ENCODE peak calls at places on chromosome 14, in ten cellular contexts. J is brain microvascular endothelial cell, K is tibial nerve, Q is Peyer's patch, R is ovary, H is fibroblast of pulmonary artery, Z is fibroblast of lung, V is fibroblast of the aortic adventitia, I is heart left ventricle, M is WERI-Rb-1. D is an unnamed sample.

GRCh38 chr14:58565834-58566233 is 71.9 kb upstream of the DACT1 start:
- DNase-seq in J (no peak), K (no peak), Q (no peak), R (no peak), H (no peak), Z (no peak), V (no peak), I (no peak), M (no peak), D (no peak)

GRCh38 chr14:50775357-50775756 is 55.6 kb downstream of the NIN start:
- DNase-seq in J (no peak), K (no peak), Q (no peak), R (no peak), H (peak; percentile 79), Z (peak; percentile 92), V (peak; percentile 87), I (no peak), M (no peak), D (peak; percentile 73)

GRCh38 chr14:55128386-55129085 is 516 bp upstream of the LGALS3 start:
- DNase-seq in J (no peak), K (no peak), Q (no peak), R (no peak), H (no peak), Z (no peak), V (no peak), I (no peak), M (no peak), D (no peak)

GRCh38 chr14:38297681-38298080 is 41.8 kb upstream of the CLEC14A start:
- DNase-seq in J (peak; percentile 18), K (no peak), Q (no peak), R (no peak), H (peak; percentile 89), Z (peak; percentile 82), V (peak; percentile 71), I (no peak), M (no peak), D (no peak)

GRCh38 chr14:59354666-59355065 is 110.5 kb downstream of the GPR135 start:
- DNase-seq in J (no peak), K (no peak), Q (no peak), R (no peak), H (peak; percentile 35), Z (peak; percentile 75), V (peak; percentile 48), I (no peak), M (no peak), D (no peak)

GRCh38 chr14:63986789-63987533 is 134.2 kb downstream of the SYNE2 start:
- DNase-seq in J (peak; percentile 65), K (no peak), Q (no peak), R (no peak), H (peak; percentile 92), Z (peak; percentile 74), V (peak; percentile 82), I (no peak), M (no peak), D (peak; percentile 27)

GRCh38 chr14:84591827-84592540 is 938.0 kb upstream of the FLRT2 start:
- DNase-seq in J (no peak), K (no peak), Q (no peak), R (no peak), H (no peak), Z (no peak), V (no peak), I (no peak), M (no peak), D (no peak)

GRCh38 chr14:64676410-64677008 is 27.7 kb upstream of the PLEKHG3 start:
- DNase-seq in J (no peak), K (no peak), Q (no peak), R (no peak), H (no peak), Z (no peak), V (no peak), I (no peak), M (no peak), D (no peak)

GRCh38 chr14:23575086-23575485 is 3.5 kb downstream of the JPH4 start:
- DNase-seq in J (no peak), K (no peak), Q (no peak), R (no peak), H (no peak), Z (no peak), V (no peak), I (no peak), M (no peak), D (no peak)

GRCh38 chr14:23577710-23578392 is 739 bp downstream of the JPH4 start:
- DNase-seq in J (no peak), K (no peak), Q (no peak), R (no peak), H (no peak), Z (no peak), V (no peak), I (no peak), M (no peak), D (no peak)

GRCh38 chr14:23579311-23579630 is 681 bp upstream of the JPH4 start:
- DNase-seq in J (no peak), K (no peak), Q (no peak), R (no peak), H (no peak), Z (no peak), V (no peak), I (no peak), M (no peak), D (no peak)

GRCh38 chr14:23578560-23579310 is at the start of gene JPH4:
- DNase-seq in J (no peak), K (no peak), Q (no peak), R (peak; percentile 50), H (no peak), Z (no peak), V (no peak), I (no peak), M (peak; percentile 51), D (no peak)

DNA sequence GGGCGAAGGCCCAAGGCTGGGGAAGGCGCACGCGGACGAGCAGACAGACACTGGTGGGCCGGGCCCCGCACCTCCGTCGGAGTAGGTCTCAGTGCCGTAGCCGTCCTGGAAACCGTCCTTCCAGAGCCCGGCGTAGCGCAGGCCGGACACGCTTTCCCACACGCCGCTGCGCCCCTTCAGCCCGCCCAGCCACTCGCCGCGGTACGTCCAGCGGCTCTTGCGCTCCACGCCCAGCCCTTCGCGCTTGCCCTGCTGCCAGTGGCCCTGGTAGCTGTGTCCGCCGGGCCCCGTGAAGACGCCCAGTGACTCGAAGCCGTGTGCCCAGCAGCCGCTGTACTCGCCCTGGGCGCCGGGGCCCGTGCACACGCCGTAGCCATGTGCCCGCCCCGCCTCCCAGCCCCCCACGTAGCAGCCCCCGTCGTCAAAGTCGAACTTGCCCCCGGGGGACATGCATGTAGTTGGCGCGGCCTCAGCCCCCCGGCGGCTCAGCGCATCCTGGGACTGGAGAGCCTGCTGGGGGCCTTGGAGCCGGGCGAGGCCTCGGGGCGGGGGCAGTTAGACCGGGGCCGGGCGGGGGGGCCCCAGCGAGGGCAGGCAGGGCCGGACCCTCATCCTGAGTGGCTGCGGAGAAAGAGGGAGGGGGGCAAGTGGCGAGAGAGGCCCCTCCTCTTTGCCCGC is 1.4 kb downstream of the JPH4 start:
- DNase-seq in J (no peak), K (no peak), Q (no peak), R (no peak), H (no peak), Z (no peak), V (no peak), I (no peak), M (no peak), D (no peak)
- H3K4me3 ChIP-seq in J (no peak overlapping the region), K (peak overlapping the region; percentile 23), Q (peak overlapping the region; percentile 17), R (peak overlapping the region; percentile 40), H (no peak overlapping the region), Z (no peak overlapping the region), V (no peak overlapping the region), I (peak overlapping the region; percentile 38), M (peak overlapping the region; percentile 63), D (no peak overlapping the region)

DNA sequence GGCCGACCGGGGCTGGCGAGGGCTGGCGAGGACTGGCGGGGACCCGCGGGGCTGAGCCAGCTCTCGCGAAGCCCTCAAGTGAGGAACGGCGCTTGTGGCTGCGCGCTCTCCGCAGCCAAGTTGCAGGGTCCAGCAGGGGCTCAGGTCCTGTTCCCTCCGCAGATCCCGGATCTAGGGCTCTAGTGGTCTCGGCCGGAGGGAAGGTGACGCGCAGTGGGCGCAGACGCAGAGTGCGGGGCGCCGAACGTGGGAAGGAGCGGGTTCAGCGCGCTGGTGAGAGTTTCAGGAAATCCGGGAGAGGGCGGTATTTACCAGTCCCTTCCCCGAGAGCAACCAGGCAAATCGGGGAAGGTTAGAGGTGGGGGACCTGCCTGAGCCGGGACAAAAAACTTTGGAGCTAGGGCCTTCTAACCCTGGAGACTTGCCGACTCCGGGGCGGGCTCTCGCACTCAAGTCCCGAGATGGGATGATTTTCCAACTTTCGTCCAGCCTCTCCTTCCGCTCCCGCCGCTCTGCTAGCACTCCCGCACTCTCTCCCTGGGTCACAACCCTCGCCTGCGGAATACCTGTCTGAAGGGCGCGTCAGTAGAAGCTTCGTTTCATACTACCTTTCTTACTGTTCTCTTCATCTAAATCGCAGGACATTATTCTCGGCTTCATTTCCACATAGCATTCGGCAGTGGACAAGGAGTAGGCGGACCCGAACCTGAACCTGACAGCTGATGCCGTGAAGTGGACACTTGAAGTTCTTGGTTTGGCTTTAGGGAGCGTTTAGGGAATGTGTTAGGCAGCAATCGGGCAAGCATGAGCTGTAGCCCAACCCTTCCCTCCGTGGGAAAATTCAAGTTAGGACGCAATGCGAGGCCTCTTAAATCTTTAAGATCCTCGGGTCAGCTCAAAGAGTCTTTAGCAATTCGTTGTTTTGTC is 13.6 kb upstream of the PAX9 start:
- DNase-seq in J (peak; percentile 8), K (no peak), Q (no peak), R (no peak), H (peak; percentile 14), Z (peak; percentile 39), V (peak; percentile 26), I (peak; percentile 25), M (no peak), D (no peak)
- TF ChIP-seq CTCF in J (peak; percentile 61), K (peak; percentile 71), Q (no peak), R (no peak), H (no peak), Z (peak; percentile 50), V (peak; percentile 45), I (peak; percentile 18), M (peak; percentile 17), D (peak; percentile 56)

DNA sequence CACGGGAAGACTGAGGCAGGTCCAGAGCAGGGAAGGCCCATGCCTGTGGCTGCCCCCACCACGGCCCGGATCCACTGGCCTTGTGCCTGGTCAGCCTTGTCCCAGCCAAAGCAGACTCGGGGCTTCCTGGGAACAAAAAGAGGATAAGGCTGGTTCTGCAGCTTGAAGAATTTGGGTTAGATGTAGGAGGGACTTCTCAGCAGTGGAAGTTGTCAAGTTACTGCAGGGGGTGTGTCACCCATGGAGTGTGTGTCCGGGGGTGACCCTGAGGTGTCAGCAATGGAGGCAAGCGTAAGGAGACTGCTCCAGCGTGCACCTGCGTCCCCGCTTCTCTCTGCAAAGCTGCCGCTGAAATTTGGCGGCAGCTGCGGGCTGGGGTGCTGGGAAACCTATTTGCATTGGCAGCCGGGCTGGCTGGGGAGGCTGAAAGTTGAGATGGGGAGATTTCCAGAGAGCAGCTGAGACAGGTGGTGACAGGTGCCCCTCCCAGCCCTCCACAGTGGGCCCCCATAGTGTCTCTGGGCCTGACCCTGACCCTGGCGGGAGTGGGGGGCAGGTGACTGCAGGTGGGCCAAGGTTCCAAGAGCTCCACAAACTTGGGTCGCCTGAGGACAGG is 12.5 kb upstream of the TNFAIP2 start:
- DNase-seq in J (no peak), K (no peak), Q (peak; percentile 39), R (no peak), H (no peak), Z (no peak), V (peak; percentile 42), I (no peak), M (no peak), D (no peak)
- H3K4me3 ChIP-seq in J (no peak overlapping the region), K (no peak overlapping the region), Q (no peak overlapping the region), R (no peak overlapping the region), H (no peak overlapping the region), Z (no peak overlapping the region), V (no peak overlapping the region), I (no peak overlapping the region), M (no peak overlapping the region), D (no peak overlapping the region)

DNA sequence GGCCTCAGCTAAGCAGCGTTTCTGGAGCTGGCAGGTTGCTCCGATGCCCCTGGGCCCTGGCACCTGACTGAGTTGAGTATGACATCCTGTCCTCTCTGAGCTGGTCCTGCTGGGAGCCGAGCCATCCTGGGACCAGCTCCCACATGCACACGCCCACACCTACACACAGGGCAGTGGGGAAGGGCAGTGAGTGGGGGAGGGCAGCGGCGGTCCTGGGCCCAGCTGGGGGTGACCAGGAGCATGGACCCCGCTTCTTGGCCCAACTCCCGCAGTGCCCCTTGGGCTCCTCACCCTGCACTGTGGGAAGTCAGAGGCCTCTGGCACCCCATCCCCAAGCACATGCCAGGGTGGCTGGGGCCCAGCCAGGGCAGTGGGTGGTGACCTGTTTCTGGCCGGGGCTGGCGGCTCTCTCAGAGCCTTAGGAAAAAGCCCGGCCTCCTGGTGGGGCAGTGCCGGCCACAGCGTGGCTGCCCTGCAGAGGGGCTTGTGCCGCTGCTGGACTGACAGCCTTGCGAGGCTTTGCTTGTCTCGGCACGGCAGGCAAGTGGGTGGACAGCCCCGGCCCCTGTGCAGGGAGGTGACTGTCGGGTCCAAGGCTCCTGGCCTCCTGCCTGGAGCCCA is 5.9 kb upstream of the CRIP2 start:
- DNase-seq in J (no peak), K (no peak), Q (no peak), R (no peak), H (no peak), Z (no peak), V (no peak), I (peak; percentile 86), M (no peak), D (no peak)
- TF ChIP-seq CTCF in J (no peak), K (no peak), Q (no peak), R (no peak), H (no peak), Z (no peak), V (no peak), I (no peak), M (no peak), D (no peak)

D was measured in astrocyte of the cerebellum.